ENCODE peak calls at places on chromosomes 5 and 9, in four cellular contexts. Q, D, L and G are unnamed samples.
A peak's percentile ranks its signal among the peaks of the same experiment; 100 is the strongest.

GRCh38 chr9:127931092-127931881 is 710 bp upstream of the PIP5KL1 start:
- DNase-seq in Q (peak; percentile 74), D (no peak), L (no peak), G (no peak)

GRCh38 chr9:100066539-100066938 is 32.3 kb downstream of the ERP44 start:
- DNase-seq in Q (peak; percentile 51), D (no peak), L (no peak), G (no peak)

GRCh38 chr5:151740336-151740942 is 18.0 kb downstream of the ATOX1 start:
- DNase-seq in Q (peak; percentile 96), D (peak; percentile 53), L (peak; percentile 86), G (peak; percentile 91)

GRCh38 chr9:133944746-133945135 is 47.4 kb downstream of the VAV2 start:
- DNase-seq in Q (peak; percentile 62), D (no peak), L (no peak), G (no peak)

GRCh38 chr5:134510970-134511795 is 14.3 kb upstream of the JADE2 start:
- DNase-seq in Q (peak; percentile 69), D (peak; percentile 61), L (no peak), G (no peak)

GRCh38 chr9:33029106-33029788 is 4.2 kb downstream of the DNAJA1 start:
- DNase-seq in Q (peak; percentile 75), D (no peak), L (no peak), G (no peak)

GRCh38 chr5:110735545-110735944 is 3.3 kb upstream of the SLC25A46 start:
- DNase-seq in Q (no peak), D (no peak), L (no peak), G (no peak)

GRCh38 chr9:114214686-114215397 is 59.5 kb downstream of the COL27A1 start:
- DNase-seq in Q (no peak), D (no peak), L (no peak), G (no peak)

DNA sequence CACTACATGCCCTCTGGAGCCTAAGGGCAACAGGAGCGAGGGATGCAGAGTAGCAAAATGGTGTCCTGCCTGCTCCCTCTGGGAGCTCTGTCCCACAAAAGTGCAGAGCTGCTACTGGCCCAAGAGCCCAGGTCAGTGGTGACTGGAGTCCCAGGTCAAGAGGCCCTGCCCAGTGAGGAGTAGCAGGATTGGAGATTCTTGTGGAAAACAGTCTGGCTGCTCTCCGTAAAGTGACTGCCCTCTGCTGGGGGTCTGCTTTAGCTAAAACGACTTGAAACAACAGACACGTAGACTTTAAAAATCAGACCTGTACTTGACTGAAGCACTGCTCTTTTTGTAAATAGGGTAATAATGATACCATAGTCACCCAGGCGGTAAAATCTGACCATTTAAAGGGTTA is 917.0 kb downstream of the MAT2B start:
- DNase-seq in Q (peak; percentile 30), D (no peak), L (no peak), G (peak; percentile 17)
- TF ChIP-seq CTCF in Q (peak; percentile 30), D (no peak), L (no peak), G (no peak)

GRCh38 chr5:10556893-10557746 is 6.8 kb upstream of the ANKRD33B start:
- DNase-seq in Q (no peak), D (no peak), L (peak; percentile 8), G (no peak)

GRCh38 chr5:10556331-10556807 is 7.5 kb upstream of the ANKRD33B start:
- DNase-seq in Q (peak; percentile 78), D (no peak), L (peak; percentile 14), G (no peak)

GRCh38 chr5:10557747-10558295 is 6.0 kb upstream of the ANKRD33B start:
- DNase-seq in Q (no peak), D (no peak), L (peak; percentile 5), G (no peak)

GRCh38 chr5:10553476-10553875 is 10.4 kb upstream of the ANKRD33B start:
- DNase-seq in Q (no peak), D (no peak), L (no peak), G (no peak)

GRCh38 chr5:10555134-10555733 is 8.6 kb upstream of the ANKRD33B start:
- DNase-seq in Q (peak; percentile 91), D (no peak), L (peak; percentile 12), G (no peak)
- H3K27me3 ChIP-seq in Q (no peaks in the 10 kb centered on the region), D (no peaks in the 10 kb centered on the region), L (no peaks in the 10 kb centered on the region), G (no peaks in the 10 kb centered on the region)

DNA sequence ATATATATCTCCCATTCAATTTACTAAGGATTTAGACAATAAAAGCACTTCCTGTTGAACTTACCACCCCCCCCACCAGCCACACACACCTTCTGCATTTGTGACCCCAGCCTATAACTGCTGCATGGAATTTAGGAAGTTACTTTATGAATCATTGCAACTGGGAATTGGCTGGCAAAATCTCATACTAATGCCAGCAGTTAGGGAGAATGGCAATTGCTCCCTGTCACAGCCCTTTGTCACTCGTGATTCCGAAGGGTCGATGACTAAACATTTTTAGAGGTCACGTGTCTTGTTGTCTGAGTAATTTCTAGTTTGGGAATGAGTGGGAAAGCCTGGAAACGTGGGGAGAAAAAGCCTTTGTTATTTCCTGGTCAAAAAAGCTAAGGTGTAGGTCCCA is 46.6 kb upstream of the PCA3 start:
- DNase-seq in Q (peak; percentile 4), D (no peak), L (no peak), G (no peak)
- H3K4me3 ChIP-seq in Q (no peak overlapping the region), D (no peak overlapping the region), L (no peak overlapping the region), G (no peak overlapping the region)

DNA sequence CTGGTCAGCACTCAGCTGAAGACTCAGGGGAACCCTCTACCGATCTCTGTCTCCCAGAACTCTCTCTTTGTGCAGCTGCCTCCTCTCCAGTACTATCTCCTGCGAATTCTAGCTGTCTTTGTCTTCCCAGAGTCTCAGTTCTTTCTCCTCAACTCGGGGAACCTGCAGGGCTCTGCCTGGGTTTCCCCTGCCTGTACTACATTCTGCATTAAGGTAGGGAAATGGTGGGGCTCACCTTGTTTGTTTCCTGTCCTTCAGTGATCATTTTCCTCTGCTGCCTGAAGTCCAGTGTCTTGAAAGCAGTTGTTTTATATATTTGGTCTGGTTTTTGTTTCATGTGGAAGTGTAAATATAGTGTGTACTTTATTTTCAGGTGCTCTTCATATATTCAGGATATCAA is 43.1 kb upstream of the IGFBPL1 start:
- DNase-seq in Q (no peak), D (no peak), L (no peak), G (no peak)
- TF ChIP-seq CTCF in Q (no peak), D (no peak), L (no peak), G (no peak)

DNA sequence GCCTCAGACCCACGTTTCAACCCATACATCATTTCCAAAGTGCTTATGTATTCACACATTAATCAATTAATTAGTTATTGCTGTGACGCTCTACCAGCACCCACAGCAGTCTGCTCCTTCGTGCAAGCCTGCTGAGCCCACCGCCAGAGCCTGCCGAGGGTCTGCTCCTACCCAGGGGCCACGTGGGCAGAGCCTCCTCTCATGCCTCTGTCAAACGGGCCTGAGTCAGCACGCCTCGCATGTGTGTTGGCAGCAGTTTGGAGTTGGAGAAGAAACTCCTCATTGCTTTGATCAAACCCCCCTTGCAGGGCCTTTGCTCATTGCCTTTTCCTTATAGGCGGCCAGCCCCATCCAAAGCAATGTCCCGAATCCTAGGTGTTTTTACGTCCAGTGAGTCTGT is 256.2 kb upstream of the IRX4 start:
- DNase-seq in Q (no peak), D (no peak), L (no peak), G (no peak)
- H3K27me3 ChIP-seq in Q (no peaks in the 10 kb centered on the region), D (no peaks in the 10 kb centered on the region), L (no peaks in the 10 kb centered on the region), G (no peaks in the 10 kb centered on the region)

GRCh38 chr5:63164339-63164738 is 585.7 kb downstream of the LRRC70 start:
- DNase-seq in Q (no peak), D (no peak), L (no peak), G (no peak)

GRCh38 chr5:63170496-63170895 is 591.9 kb downstream of the LRRC70 start:
- DNase-seq in Q (no peak), D (no peak), L (no peak), G (no peak)

DNA sequence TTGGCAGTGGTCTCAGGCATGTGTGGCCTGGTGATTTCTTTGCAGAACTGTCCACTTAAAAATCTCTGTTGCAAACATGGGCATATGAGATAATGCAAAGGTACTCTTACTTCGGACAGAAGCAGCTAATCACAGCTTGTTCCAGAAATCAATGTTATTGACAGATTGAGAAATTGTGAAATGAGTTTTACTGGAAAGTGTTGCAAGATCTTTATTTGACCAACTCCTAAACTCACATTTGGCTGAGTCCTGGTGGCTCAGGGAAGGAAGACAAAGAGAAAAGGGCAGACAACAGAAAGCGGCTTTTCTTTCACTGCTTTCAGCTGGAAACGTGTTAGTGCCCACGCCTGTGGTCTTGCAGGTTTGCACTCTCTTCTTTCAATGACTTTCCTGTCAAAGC is 586.2 kb downstream of the LRRC70 start:
- DNase-seq in Q (no peak), D (no peak), L (no peak), G (no peak)
- H3K4me3 ChIP-seq in Q (no peak overlapping the region), D (no peak overlapping the region), L (no peak overlapping the region), G (no peak overlapping the region)

GRCh38 chr5:153360860-153361259 is 129.6 kb upstream of the GRIA1 start:
- DNase-seq in Q (no peak), D (no peak), L (no peak), G (no peak)

GRCh38 chr5:153362026-153362425 is 128.4 kb upstream of the GRIA1 start:
- DNase-seq in Q (no peak), D (no peak), L (no peak), G (no peak)

GRCh38 chr5:153352685-153353219 is 137.7 kb upstream of the GRIA1 start:
- DNase-seq in Q (no peak), D (no peak), L (no peak), G (no peak)

GRCh38 chr5:153357493-153358112 is 132.9 kb upstream of the GRIA1 start:
- DNase-seq in Q (no peak), D (no peak), L (no peak), G (no peak)

DNA sequence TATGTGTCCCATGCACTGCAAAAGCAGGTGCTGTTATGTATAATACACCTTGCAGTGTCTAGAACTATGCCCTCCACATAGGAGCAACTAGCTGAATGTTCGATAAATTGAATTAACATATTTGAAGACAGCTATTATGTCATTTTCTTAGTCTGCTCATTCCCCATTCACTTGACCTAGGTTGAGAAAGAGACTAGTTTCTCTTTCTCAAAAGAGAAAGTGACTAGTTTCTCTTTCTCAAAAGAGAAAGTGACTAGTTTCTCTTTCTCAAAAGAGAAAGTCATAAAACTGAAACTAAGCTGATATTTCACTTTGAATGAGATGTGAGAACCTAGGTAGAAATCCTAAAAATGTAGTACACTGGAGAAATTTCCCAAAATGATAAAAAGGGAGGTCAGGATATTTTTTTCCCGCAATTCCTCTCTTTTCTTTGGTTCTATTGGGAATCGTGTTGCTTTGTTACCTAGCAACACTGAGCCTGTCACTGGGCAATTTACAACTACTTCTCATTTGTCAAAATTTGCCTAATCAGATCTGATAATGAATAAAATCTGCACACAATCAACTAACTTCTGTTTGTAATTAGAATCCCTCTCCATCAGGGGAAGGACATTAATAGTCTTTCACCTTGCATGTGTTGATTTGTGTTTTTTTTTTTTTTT is 132.0 kb upstream of the GRIA1 start:
- DNase-seq in Q (no peak), D (no peak), L (no peak), G (no peak)
- TF ChIP-seq CTCF in Q (no peak), D (no peak), L (no peak), G (no peak)

DNA sequence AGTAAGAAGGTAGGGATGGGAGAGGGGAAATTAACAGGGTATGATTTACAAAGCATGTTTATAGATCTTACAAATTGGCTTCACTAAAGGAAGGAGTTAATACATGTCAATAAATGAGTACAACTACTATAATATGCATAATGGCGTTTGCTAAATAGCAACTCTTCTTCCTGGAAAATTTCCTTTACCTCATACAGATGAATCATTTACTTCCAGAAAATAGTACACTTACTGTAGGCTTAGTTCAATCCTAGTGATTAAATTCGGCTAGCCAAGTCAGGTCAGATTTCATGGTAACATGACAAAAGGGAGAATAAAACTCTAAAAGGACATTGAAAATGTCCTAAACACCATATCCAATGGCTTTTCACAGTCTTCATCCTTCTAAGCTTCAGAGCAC is 42.0 kb upstream of the ZFAND5 start:
- DNase-seq in Q (no peak), D (no peak), L (no peak), G (no peak)
- H3K27me3 ChIP-seq in Q (no peaks in the 10 kb centered on the region), D (no peaks in the 10 kb centered on the region), L (no peaks in the 10 kb centered on the region), G (no peaks in the 10 kb centered on the region)

GRCh38 chr9:93139365-93140182 is 5.5 kb upstream of the NINJ1 start:
- DNase-seq in Q (no peak), D (no peak), L (no peak), G (no peak)
- H3K4me3 ChIP-seq in Q (no peak overlapping the region), D (no peak overlapping the region), L (no peak overlapping the region), G (no peak overlapping the region)

GRCh38 chr5:170338933-170339779 is 41.6 kb upstream of the LCP2 start:
- DNase-seq in Q (no peak), D (no peak), L (no peak), G (no peak)
- TF ChIP-seq CTCF in Q (no peak), D (no peak), L (peak; percentile 37), G (no peak)